ENCODE peak calls at places on chromosomes 5 and 9, in six cellular contexts. I, Y, G, Q, C and H are unnamed samples.

GRCh38 chr5:29720954-29721353 is 1472.5 kb upstream of the CDH6 start:
- DNase-seq in I (no peak), Y (no peak), G (no peak), Q (no peak), C (no peak), H (no peak)

GRCh38 chr9:133048595-133048994 is 13.2 kb upstream of the CEL start:
- DNase-seq in I (no peak), Y (no peak), G (no peak), Q (no peak), C (no peak), H (no peak)

GRCh38 chr9:130766031-130766903 is 68.8 kb upstream of the ABL1 start:
- DNase-seq in I (no peak), Y (no peak), G (no peak), Q (no peak), C (peak), H (no peak)

GRCh38 chr9:101376117-101376866 is 8.5 kb downstream of the BAAT start:
- DNase-seq in I (peak), Y (no peak), G (no peak), Q (no peak), C (no peak), H (no peak)

GRCh38 chr5:173327948-173328895 is at the start of gene STC2:
- DNase-seq in I (no peak), Y (peak), G (no peak), Q (no peak), C (peak), H (peak)

GRCh38 chr9:89662718-89663246 is 58.0 kb downstream of the GADD45G start:
- DNase-seq in I (no peak), Y (peak), G (no peak), Q (no peak), C (no peak), H (no peak)

GRCh38 chr5:78827725-78828124 is 157.4 kb downstream of the ARSB start:
- DNase-seq in I (no peak), Y (no peak), G (no peak), Q (no peak), C (no peak), H (no peak)

GRCh38 chr5:146877783-146878470 is 630 bp downstream of the PPP2R2B start:
- DNase-seq in I (no peak), Y (peak), G (no peak), Q (no peak), C (peak), H (no peak)

GRCh38 chr5:95449460-95449859 is 58.3 kb downstream of the FAM81B start:
- DNase-seq in I (no peak), Y (no peak), G (no peak), Q (no peak), C (no peak), H (no peak)

GRCh38 chr9:35909274-35909673 is at the start of gene SPAAR:
- DNase-seq in I (no peak), Y (no peak), G (no peak), Q (no peak), C (no peak), H (no peak)

GRCh38 chr5:167945542-167946384 is 345.7 kb upstream of the WWC1 start:
- DNase-seq in I (no peak), Y (peak), G (peak), Q (no peak), C (peak), H (peak)

GRCh38 chr5:55923177-55923872 is 71.4 kb downstream of the IL6ST start:
- DNase-seq in I (no peak), Y (peak), G (no peak), Q (no peak), C (no peak), H (no peak)

GRCh38 chr9:81767921-81768320 is 78.6 kb upstream of the TLE1 start:
- DNase-seq in I (no peak), Y (no peak), G (no peak), Q (no peak), C (no peak), H (no peak)

GRCh38 chr9:36720043-36720442 is 147.3 kb downstream of the MELK start:
- DNase-seq in I (no peak), Y (no peak), G (no peak), Q (no peak), C (no peak), H (no peak)

GRCh38 chr5:82387041-82387818 is 109.1 kb upstream of the RPS23 start:
- DNase-seq in I (peak), Y (no peak), G (no peak), Q (no peak), C (no peak), H (peak)

GRCh38 chr9:79256691-79257213 is 315.0 kb upstream of the TLE4 start:
- DNase-seq in I (no peak), Y (no peak), G (no peak), Q (no peak), C (no peak), H (no peak)

GRCh38 chr9:99076483-99077171 is 28.3 kb upstream of the TGFBR1 start:
- DNase-seq in I (no peak), Y (no peak), G (no peak), Q (no peak), C (no peak), H (no peak)

GRCh38 chr5:132477784-132478497 is 12.6 kb downstream of the IRF1 start:
- DNase-seq in I (no peak), Y (no peak), G (no peak), Q (no peak), C (no peak), H (no peak)

GRCh38 chr5:179232091-179232490 is 113.2 kb downstream of the ADAMTS2 start:
- DNase-seq in I (no peak), Y (peak), G (no peak), Q (no peak), C (no peak), H (peak)

GRCh38 chr9:72292874-72293607 is 72.0 kb downstream of the ZFAND5 start:
- DNase-seq in I (no peak), Y (no peak), G (no peak), Q (no peak), C (no peak), H (no peak)

GRCh38 chr9:35406183-35406959 is 83.5 kb upstream of the RUSC2 start:
- DNase-seq in I (no peak), Y (no peak), G (no peak), Q (no peak), C (peak), H (no peak)

GRCh38 chr5:24749701-24750100 is 104.9 kb upstream of the CDH10 start:
- DNase-seq in I (no peak), Y (no peak), G (no peak), Q (no peak), C (no peak), H (no peak)

GRCh38 chr9:131178895-131179294 is 53.5 kb downstream of the NUP214 start:
- DNase-seq in I (no peak), Y (no peak), G (no peak), Q (no peak), C (no peak), H (no peak)

GRCh38 chr5:143561248-143561647 is 157.8 kb upstream of the NR3C1 start:
- DNase-seq in I (no peak), Y (no peak), G (no peak), Q (no peak), C (no peak), H (no peak)

GRCh38 chr9:37202091-37202490 is 81.7 kb downstream of the ZCCHC7 start:
- DNase-seq in I (no peak), Y (no peak), G (no peak), Q (no peak), C (no peak), H (no peak)

DNA sequence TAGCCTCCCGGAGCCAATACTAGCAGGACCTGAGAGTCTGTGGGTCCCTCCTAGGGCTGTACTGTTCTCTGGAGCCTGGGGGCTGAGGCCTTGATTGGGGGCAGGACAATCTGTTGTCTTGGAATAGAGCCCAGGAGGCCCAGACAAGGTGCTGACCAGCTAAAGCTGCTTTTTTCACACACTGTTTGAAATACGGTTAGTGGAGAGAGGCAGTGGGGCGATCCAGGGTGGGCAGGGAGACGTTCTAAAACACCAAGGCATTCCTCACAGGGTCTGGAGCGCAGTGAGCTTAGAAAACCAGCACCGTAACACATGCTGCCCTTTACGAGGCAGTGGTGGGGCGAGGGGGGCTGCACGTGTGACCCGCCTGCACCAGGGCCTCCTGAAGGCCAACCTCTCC is 55.1 kb downstream of the EHMT1 start:
- DNase-seq in I (no peak), Y (peak), G (no peak), Q (no peak), C (no peak), H (no peak)
- H3K27ac ChIP-seq in I (no peak), Y (no peak), G (peak), Q (no peak), C (no peak), H (no peak)

GRCh38 chr5:133990396-133990795 is 14.4 kb downstream of the VDAC1 start:
- DNase-seq in I (no peak), Y (no peak), G (no peak), Q (no peak), C (no peak), H (no peak)
- H3K27ac ChIP-seq in I (no peak), Y (no peak), G (no peak), Q (no peak), C (peak), H (peak)

GRCh38 chr5:1521671-1522600 is 1.8 kb downstream of the LPCAT1 start:
- DNase-seq in I (no peak), Y (peak), G (peak), Q (peak), C (peak), H (peak)

GRCh38 chr5:1523793-1524480 is at the start of gene LPCAT1:
- DNase-seq in I (peak), Y (peak), G (no peak), Q (peak), C (peak), H (peak)

GRCh38 chr5:1524481-1524798 is 680 bp upstream of the LPCAT1 start:
- DNase-seq in I (no peak), Y (peak), G (no peak), Q (no peak), C (no peak), H (no peak)

GRCh38 chr5:1522601-1523479 is 920 bp downstream of the LPCAT1 start:
- DNase-seq in I (no peak), Y (peak), G (no peak), Q (peak), C (peak), H (peak)

GRCh38 chr5:1523480-1523792 is 324 bp downstream of the LPCAT1 start:
- DNase-seq in I (no peak), Y (no peak), G (no peak), Q (no peak), C (no peak), H (no peak)
- H3K27ac ChIP-seq in I (no peak), Y (peak), G (no peak), Q (no peak), C (no peak), H (no peak)

DNA sequence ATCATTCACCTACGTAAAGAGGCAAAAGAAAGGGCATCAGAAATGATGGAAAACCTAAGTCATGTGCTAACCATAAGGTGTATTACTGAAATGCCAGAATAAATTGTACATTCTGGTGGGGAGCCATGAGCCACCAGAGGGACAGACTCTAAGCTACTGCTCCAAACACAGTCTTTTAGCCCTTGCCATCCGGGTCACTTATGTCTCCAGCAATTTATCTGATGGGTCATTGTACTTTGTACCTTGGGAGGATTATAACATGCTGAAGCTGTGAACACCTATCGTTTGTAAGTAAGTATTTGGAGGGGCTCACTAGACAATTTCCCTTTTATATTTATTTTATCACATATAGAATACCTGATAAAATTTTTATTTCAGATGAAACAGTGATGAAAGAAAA is 495.1 kb downstream of the KIF4B start:
- DNase-seq in I (no peak), Y (no peak), G (no peak), Q (no peak), C (no peak), H (no peak)
- H3K27ac ChIP-seq in I (no peak), Y (no peak), G (no peak), Q (no peak), C (no peak), H (no peak)

DNA sequence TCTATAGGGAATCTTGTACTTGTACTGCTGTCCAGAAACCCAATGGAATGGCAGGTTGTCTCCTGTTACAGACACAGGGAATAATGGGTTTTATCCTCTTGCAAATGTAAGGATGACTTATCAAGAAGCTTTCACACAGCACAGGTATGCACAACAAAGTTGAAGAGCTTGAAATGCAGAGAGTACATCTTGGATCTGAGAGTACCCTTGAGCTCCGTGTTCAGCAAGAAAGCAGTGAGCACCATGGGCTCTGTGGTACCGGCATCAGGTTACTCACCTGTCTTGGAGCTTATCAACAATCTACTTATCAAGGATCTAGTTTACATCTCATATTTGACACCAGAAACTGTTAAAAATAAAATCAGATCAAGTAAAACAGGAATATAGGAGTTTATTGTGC is 22.0 kb upstream of the EMB start:
- DNase-seq in I (no peak), Y (no peak), G (no peak), Q (no peak), C (no peak), H (no peak)
- H3K27ac ChIP-seq in I (no peak), Y (no peak), G (no peak), Q (no peak), C (no peak), H (no peak)

DNA sequence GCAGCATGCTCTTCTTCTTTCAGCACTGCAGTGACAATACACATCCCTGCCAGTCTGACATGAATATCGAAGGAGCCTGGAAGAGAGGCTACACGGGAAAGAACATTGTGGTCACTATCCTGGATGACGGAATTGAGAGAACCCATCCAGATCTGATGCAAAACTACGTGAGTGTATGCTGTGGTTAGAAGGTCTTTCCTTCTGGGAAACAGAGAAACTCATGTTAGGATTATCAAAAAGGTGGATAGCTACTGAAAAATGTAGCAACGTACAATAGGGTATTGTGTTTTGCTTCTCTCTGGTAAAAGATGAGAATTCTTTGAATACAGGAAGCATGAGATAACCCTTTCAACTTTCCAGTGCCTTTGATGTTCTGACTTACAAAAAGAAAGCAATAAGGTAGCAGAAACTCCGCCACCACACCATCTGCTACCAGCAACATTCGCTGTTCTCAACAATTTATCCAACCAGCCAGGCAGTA is 133.3 kb downstream of the PCSK5 start:
- DNase-seq in I (no peak), Y (no peak), G (no peak), Q (no peak), C (no peak), H (peak)
- H3K27ac ChIP-seq in I (no peak), Y (no peak), G (no peak), Q (no peak), C (no peak), H (peak)